ENCODE peak calls at places on chromosomes 13 and 19, in six cellular contexts. A, E, K, Y, J and O are unnamed samples.

GRCh38 chr13:53137777-53138176 is 109.2 kb downstream of the OLFM4 start:
- DNase-seq in A (peak), E (no peak), K (peak), Y (peak), J (no peak), O (no peak)

GRCh38 chr19:12779162-12779993 is 4.0 kb upstream of the HOOK2 start:
- DNase-seq in A (peak), E (no peak), K (peak), Y (peak), J (peak), O (peak)

GRCh38 chr13:92573467-92574057 is 653.0 kb upstream of the GPC6 start:
- DNase-seq in A (peak), E (no peak), K (peak), Y (peak), J (peak), O (no peak)

GRCh38 chr13:66780814-66781213 is 449.3 kb downstream of the PCDH9 start:
- DNase-seq in A (peak), E (no peak), K (no peak), Y (peak), J (no peak), O (no peak)

GRCh38 chr13:99425485-99426341 is 75.6 kb upstream of the TM9SF2 start:
- DNase-seq in A (no peak), E (peak), K (no peak), Y (no peak), J (no peak), O (peak)

GRCh38 chr19:49132974-49133609 is 13.7 kb downstream of the PPFIA3 start:
- DNase-seq in A (no peak), E (no peak), K (no peak), Y (no peak), J (peak), O (no peak)

GRCh38 chr19:1513492-1514294 is 874 bp upstream of the ADAMTSL5 start:
- DNase-seq in A (no peak), E (peak), K (peak), Y (peak), J (peak), O (peak)

GRCh38 chr13:61874970-61875579 is 459.4 kb upstream of the PCDH20 start:
- DNase-seq in A (no peak), E (no peak), K (no peak), Y (peak), J (no peak), O (no peak)

GRCh38 chr13:50783066-50783465 is 60.4 kb downstream of the DLEU7 start:
- DNase-seq in A (no peak), E (no peak), K (no peak), Y (no peak), J (no peak), O (no peak)

GRCh38 chr13:59303433-59303832 is 860.3 kb downstream of the DIAPH3 start:
- DNase-seq in A (peak), E (no peak), K (no peak), Y (no peak), J (no peak), O (no peak)

GRCh38 chr13:28022848-28023518 is 34.5 kb upstream of the URAD start:
- DNase-seq in A (no peak), E (no peak), K (peak), Y (no peak), J (peak), O (no peak)

GRCh38 chr13:113742000-113742441 is 17.0 kb upstream of the TMEM255B start:
- DNase-seq in A (peak), E (peak), K (peak), Y (peak), J (peak), O (no peak)

GRCh38 chr13:68696907-68697306 is 1410.7 kb upstream of the ATXN8OS start:
- DNase-seq in A (no peak), E (no peak), K (no peak), Y (no peak), J (no peak), O (no peak)

GRCh38 chr19:1125601-1126533 is 22.1 kb downstream of the GPX4 start:
- DNase-seq in A (peak), E (no peak), K (no peak), Y (no peak), J (no peak), O (no peak)

GRCh38 chr13:29883941-29884518 is 33.6 kb upstream of the UBL3 start:
- DNase-seq in A (no peak), E (no peak), K (peak), Y (no peak), J (no peak), O (no peak)

GRCh38 chr19:11421607-11422098 is 2.5 kb upstream of the RGL3 start:
- DNase-seq in A (no peak), E (peak), K (peak), Y (peak), J (peak), O (peak)

GRCh38 chr19:2661615-2662014 is 40.9 kb downstream of the GNG7 start:
- DNase-seq in A (no peak), E (peak), K (no peak), Y (peak), J (peak), O (no peak)

GRCh38 chr19:29528350-29528945 is 2.7 kb downstream of the VSTM2B start:
- DNase-seq in A (peak), E (peak), K (peak), Y (peak), J (peak), O (no peak)

GRCh38 chr19:17721821-17722220 is 2.5 kb downstream of the MAP1S start:
- DNase-seq in A (peak), E (no peak), K (peak), Y (no peak), J (no peak), O (no peak)

GRCh38 chr19:18967358-18968146 is 26.5 kb upstream of the HOMER3 start:
- DNase-seq in A (no peak), E (no peak), K (peak), Y (peak), J (no peak), O (peak)

GRCh38 chr13:76992548-76993001 is 694 bp downstream of the CLN5 start:
- DNase-seq in A (peak), E (no peak), K (peak), Y (peak), J (peak), O (peak)

GRCh38 chr13:28459911-28460310 is 35.0 kb downstream of the FLT1 start:
- DNase-seq in A (no peak), E (no peak), K (no peak), Y (no peak), J (no peak), O (no peak)

GRCh38 chr13:106348032-106348431 is 187.4 kb downstream of the EFNB2 start:
- DNase-seq in A (peak), E (no peak), K (no peak), Y (peak), J (peak), O (no peak)

GRCh38 chr13:25722893-25723292 is 328.9 kb downstream of the SHISA2 start:
- DNase-seq in A (no peak), E (no peak), K (no peak), Y (no peak), J (no peak), O (no peak)

GRCh38 chr13:73406454-73406853 is 347.6 kb downstream of the KLF5 start:
- DNase-seq in A (no peak), E (no peak), K (no peak), Y (no peak), J (no peak), O (no peak)

GRCh38 chr19:12792853-12793289 is 1.6 kb downstream of the JUNB start:
- DNase-seq in A (no peak), E (no peak), K (no peak), Y (no peak), J (no peak), O (no peak)

GRCh38 chr19:38837656-38838121 is 6.1 kb upstream of the ECH1 start:
- DNase-seq in A (no peak), E (no peak), K (no peak), Y (peak), J (no peak), O (no peak)

GRCh38 chr19:5356428-5356827 is 15.8 kb upstream of the PTPRS start:
- DNase-seq in A (no peak), E (no peak), K (no peak), Y (no peak), J (no peak), O (no peak)

GRCh38 chr13:56166864-56167263 is 973.9 kb upstream of the PRR20A start:
- DNase-seq in A (no peak), E (no peak), K (no peak), Y (no peak), J (peak), O (no peak)

GRCh38 chr19:4375620-4376228 is 24.6 kb downstream of the SH3GL1 start:
- DNase-seq in A (no peak), E (no peak), K (no peak), Y (peak), J (peak), O (no peak)

GRCh38 chr13:113654175-113654560 is 3.8 kb downstream of the ATP4B start:
- DNase-seq in A (no peak), E (no peak), K (no peak), Y (no peak), J (no peak), O (no peak)

GRCh38 chr13:41520016-41520698 is 62.8 kb downstream of the RGCC start:
- DNase-seq in A (no peak), E (no peak), K (no peak), Y (no peak), J (no peak), O (no peak)

GRCh38 chr19:27676334-27676733 is 1536.6 kb downstream of the UQCRFS1 start:
- DNase-seq in A (no peak), E (no peak), K (no peak), Y (no peak), J (peak), O (no peak)

GRCh38 chr19:18915639-18916038 is 3.5 kb downstream of the COPE start:
- DNase-seq in A (no peak), E (peak), K (peak), Y (peak), J (peak), O (no peak)

GRCh38 chr19:33865306-33865705 is 68.6 kb downstream of the KCTD15 start:
- DNase-seq in A (no peak), E (no peak), K (peak), Y (no peak), J (no peak), O (no peak)

GRCh38 chr13:110485604-110486003 is 75.9 kb downstream of the RAB20 start:
- DNase-seq in A (no peak), E (no peak), K (no peak), Y (no peak), J (peak), O (no peak)

GRCh38 chr13:86945596-86945995 is 725.6 kb upstream of the SLITRK5 start:
- DNase-seq in A (no peak), E (no peak), K (no peak), Y (no peak), J (no peak), O (no peak)